ENCODE peak calls at places on chromosomes 7 and 10, in eight cellular contexts. X is endothelial cell of umbilical vein, D is stomach, I is bronchial epithelial cell, B is brain microvascular endothelial cell, S is transverse colon, G is astrocyte of the spinal cord, E is IMR-90. L is an unnamed sample.

GRCh38 chr7:53485354-53485753 is 449.9 kb downstream of the POM121L12 start:
- DNase-seq in G (no peak), E (no peak), I (no peak), D (no peak), X (no peak), S (no peak), B (no peak), L (no peak)

GRCh38 chr10:77911535-77912123 is 14.9 kb downstream of the DLG5 start:
- DNase-seq in E (peak), X (no peak), I (no peak), G (no peak), B (no peak), D (no peak), S (no peak), L (peak)

GRCh38 chr7:56092789-56093531 is at the start of gene PHKG1:
- DNase-seq in E (peak), B (peak), G (peak), S (peak), X (peak), D (peak), I (peak), L (peak)

GRCh38 chr10:100829103-100829870 is 83.5 kb upstream of the SLF2 start:
- DNase-seq in X (no peak), I (no peak), D (no peak), G (no peak), E (no peak), S (no peak), B (no peak), L (peak)

GRCh38 chr10:86655596-86655995 is 1.2 kb downstream of the OPN4 start:
- DNase-seq in D (no peak), B (no peak), E (no peak), X (no peak), S (peak), I (no peak), G (no peak), L (no peak)

GRCh38 chr10:52965489-52965888 is 192.9 kb upstream of the MBL2 start:
- DNase-seq in D (no peak), S (no peak), B (no peak), G (no peak), X (no peak), I (no peak), E (no peak), L (no peak)

GRCh38 chr7:1665721-1666250 is 4.3 kb upstream of the ELFN1 start:
- DNase-seq in B (no peak), G (no peak), S (no peak), I (no peak), X (no peak), D (no peak), E (peak), L (peak)

GRCh38 chr7:155834486-155835048 is 22.3 kb upstream of the SHH start:
- DNase-seq in D (no peak), B (no peak), E (no peak), G (no peak), S (no peak), I (no peak), X (no peak), L (no peak)

GRCh38 chr10:115171392-115171960 is 78.3 kb downstream of the ATRNL1 start:
- DNase-seq in B (no peak), X (peak), G (peak), S (no peak), I (peak), E (no peak), D (no peak), L (no peak)
- TF ChIP-seq CTCF in B (no peak), X (no peak), G (peak), S (peak), I (no peak), E (peak), D (no peak), L (no peak)

DNA sequence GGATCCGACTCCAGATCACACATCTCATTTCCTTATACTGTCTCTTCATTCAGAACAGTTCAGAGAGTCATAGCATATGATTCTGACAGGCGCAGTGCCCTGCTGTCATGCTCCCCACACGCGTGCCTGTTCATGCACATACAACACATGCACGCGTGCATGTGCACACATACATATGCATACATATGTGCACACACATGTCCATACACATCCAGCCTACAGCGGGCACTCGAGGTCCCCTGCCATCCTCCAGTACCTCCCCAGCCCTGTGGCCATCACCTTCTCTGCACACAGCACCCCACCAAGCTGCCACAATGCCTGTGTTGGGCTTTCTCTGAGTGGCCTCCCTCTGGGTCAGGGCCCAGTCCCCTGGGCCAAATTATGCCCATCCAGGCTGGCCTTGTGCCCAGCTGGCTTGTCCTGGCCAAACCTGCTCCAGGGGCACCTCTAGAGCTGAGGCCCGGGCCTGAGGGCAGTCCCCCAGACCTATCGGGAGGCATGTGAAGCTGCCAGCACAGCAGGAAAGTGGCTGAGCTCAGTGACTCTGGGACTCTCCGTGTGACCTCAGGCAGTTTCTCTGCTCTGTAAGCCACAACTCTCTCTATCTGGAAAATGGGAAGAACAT is 49.4 kb upstream of the RET start:
- DNase-seq in B (no peak), E (no peak), X (no peak), G (no peak), S (no peak), I (no peak), D (no peak), L (no peak)
- H3K4me3 ChIP-seq in B (no peak), E (no peak), X (no peak), G (no peak), S (no peak), I (no peak), D (no peak), L (no peak)

DNA sequence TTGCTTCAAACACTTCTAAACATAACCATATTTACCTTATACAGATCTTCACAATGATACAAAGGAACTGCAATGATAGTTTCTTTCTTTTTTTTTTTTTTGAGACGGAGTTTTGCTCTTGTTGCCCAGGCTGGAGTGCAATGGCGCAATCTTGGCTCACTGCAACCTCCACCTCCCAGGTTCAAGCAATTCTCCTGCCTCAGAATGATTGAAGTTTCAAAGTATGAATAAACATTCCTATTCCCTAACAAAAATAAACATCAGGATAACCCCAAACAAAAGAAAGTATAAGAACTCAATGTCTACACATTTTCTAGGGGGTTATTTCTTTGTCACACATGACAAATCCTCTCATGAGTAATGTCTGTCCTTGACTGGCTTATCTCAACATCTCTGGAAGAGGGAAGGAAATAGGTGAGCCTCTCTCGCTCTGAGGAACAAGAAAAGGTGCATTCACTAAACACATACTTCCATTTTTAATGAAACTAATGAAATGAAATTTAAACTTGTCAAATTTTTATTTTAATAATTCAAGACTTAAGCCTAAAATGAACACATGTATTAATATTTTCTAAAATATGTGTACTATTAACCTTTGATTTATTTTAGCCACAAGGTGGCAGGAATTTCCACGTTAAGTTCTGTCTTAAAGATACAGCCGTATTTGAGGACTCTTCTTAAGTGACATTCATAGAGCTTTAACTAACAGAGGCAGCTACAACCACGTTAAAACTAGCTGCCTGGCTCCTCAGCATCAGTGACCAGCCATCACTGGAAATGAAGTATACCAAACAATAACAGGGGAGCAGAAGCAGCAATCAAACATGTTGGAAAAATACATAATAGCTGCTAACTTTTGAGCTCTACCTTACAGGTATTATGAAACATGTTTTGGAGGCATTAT is 58.3 kb downstream of the MALSU1 start:
- DNase-seq in I (peak), E (peak), D (no peak), S (no peak), G (peak), B (no peak), X (peak), L (peak)
- TF ChIP-seq CTCF in I (peak), E (peak), D (no peak), S (peak), G (no peak), B (peak), X (peak), L (no peak)

GRCh38 chr10:87816842-87817178 is 1.2 kb downstream of the ATAD1 start:
- DNase-seq in E (no peak), X (peak), S (no peak), B (no peak), D (no peak), G (no peak), I (no peak), L (no peak)
- H3K4me3 ChIP-seq in E (peak), X (peak), S (peak), B (peak), D (peak), G (peak), I (peak), L (peak)

GRCh38 chr10:110355922-110356627 is 51.4 kb upstream of the SMNDC1 start:
- DNase-seq in S (peak), G (no peak), D (no peak), I (no peak), X (no peak), B (no peak), E (no peak), L (no peak)

GRCh38 chr10:110354322-110354766 is 49.6 kb upstream of the SMNDC1 start:
- DNase-seq in S (peak), D (peak), E (peak), X (peak), I (peak), B (peak), G (peak), L (peak)

GRCh38 chr10:110352930-110353243 is 48.2 kb upstream of the SMNDC1 start:
- DNase-seq in X (no peak), E (no peak), D (no peak), S (no peak), I (no peak), B (no peak), G (no peak), L (no peak)

GRCh38 chr10:110355181-110355831 is 50.6 kb upstream of the SMNDC1 start:
- DNase-seq in B (no peak), I (no peak), D (no peak), G (no peak), E (no peak), X (no peak), S (peak), L (no peak)

GRCh38 chr10:110353244-110354119 is 48.8 kb upstream of the SMNDC1 start:
- DNase-seq in G (peak), D (no peak), E (peak), X (peak), S (peak), I (peak), B (peak), L (peak)
- TF ChIP-seq CTCF in G (peak), D (no peak), E (peak), X (no peak), S (no peak), I (peak), B (peak), L (no peak)

GRCh38 chr7:116512524-116513188 is 12.2 kb upstream of the CAV1 start:
- DNase-seq in I (no peak), D (no peak), B (peak), X (no peak), G (no peak), S (no peak), E (peak), L (no peak)

GRCh38 chr7:116510795-116511194 is 11.3 kb downstream of the CAV2 start:
- DNase-seq in E (no peak), S (no peak), G (no peak), B (no peak), I (no peak), X (peak), D (no peak), L (no peak)

GRCh38 chr7:116515584-116515983 is 9.3 kb upstream of the CAV1 start:
- DNase-seq in X (no peak), S (no peak), D (no peak), E (no peak), B (no peak), G (no peak), I (no peak), L (no peak)

GRCh38 chr7:116509982-116510579 is 10.5 kb downstream of the CAV2 start:
- DNase-seq in B (no peak), E (peak), D (no peak), X (peak), S (no peak), G (no peak), I (no peak), L (no peak)

GRCh38 chr7:116511552-116512523 is 12.3 kb downstream of the CAV2 start:
- DNase-seq in E (peak), S (no peak), D (no peak), I (peak), X (peak), B (no peak), G (peak), L (no peak)
- H3K4me3 ChIP-seq in E (peak), S (peak), D (peak), I (peak), X (peak), B (peak), G (no peak), L (peak)

GRCh38 chr7:108002726-108003590 is at the start of gene LAMB1:
- DNase-seq in D (peak), G (peak), I (peak), S (peak), X (peak), E (peak), B (peak), L (peak)

GRCh38 chr7:107999814-108000560 is 3.0 kb downstream of the LAMB1 start:
- DNase-seq in B (no peak), I (peak), G (peak), S (no peak), D (no peak), E (peak), X (peak), L (no peak)

GRCh38 chr7:108001759-108002725 is 919 bp downstream of the LAMB1 start:
- DNase-seq in E (peak), S (peak), G (peak), I (peak), X (no peak), B (no peak), D (no peak), L (peak)

GRCh38 chr7:107998660-107999480 is 4.1 kb downstream of the LAMB1 start:
- DNase-seq in S (no peak), B (no peak), G (peak), X (peak), E (no peak), D (no peak), I (peak), L (no peak)

DNA sequence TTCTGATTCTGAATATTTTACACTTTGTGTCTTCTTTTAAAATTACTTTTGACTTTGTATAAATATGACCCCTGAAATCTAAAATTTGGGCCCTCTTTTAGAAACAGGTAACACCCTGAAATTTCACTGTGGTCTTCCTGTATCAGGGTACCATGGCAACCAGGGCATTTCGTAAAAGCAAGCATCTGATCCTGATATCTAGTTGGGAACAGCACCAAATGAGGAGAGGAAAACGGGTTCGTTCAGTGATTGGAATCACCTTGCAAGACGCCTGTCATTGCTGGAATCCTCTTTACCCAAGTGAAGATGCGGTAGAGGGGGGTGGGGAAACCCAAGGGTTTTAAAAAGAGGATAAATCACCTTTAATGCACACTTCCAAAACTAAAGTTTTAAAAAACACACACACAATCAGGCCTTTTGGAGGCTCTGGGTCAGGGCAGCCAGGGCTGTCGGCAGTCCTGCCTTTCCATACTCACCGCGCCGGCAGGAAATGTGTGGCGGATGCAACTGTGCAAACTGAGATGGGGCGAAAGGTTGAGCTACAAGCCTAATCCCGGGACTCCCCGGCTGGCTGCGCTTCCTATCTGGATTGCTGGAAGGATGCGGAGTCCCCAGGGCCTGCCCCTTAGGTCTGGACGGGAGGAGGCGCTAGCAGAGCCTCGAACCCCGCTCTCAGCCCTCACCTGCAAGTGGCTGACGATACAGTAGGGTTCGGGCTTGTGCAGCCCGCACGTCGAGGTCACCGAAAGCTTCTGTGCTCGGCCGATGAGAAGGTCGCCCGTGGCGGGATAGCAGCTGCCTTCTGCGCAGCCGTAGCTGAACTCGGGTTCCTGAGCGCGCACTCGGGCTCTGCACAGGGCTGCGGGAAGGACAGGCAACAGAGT is 1.8 kb downstream of the LAMB1 start:
- DNase-seq in S (peak), E (peak), X (peak), G (peak), D (peak), I (peak), B (no peak), L (peak)
- TF ChIP-seq CTCF in S (no peak), E (peak), X (peak), G (peak), D (no peak), I (peak), B (peak), L (peak)

DNA sequence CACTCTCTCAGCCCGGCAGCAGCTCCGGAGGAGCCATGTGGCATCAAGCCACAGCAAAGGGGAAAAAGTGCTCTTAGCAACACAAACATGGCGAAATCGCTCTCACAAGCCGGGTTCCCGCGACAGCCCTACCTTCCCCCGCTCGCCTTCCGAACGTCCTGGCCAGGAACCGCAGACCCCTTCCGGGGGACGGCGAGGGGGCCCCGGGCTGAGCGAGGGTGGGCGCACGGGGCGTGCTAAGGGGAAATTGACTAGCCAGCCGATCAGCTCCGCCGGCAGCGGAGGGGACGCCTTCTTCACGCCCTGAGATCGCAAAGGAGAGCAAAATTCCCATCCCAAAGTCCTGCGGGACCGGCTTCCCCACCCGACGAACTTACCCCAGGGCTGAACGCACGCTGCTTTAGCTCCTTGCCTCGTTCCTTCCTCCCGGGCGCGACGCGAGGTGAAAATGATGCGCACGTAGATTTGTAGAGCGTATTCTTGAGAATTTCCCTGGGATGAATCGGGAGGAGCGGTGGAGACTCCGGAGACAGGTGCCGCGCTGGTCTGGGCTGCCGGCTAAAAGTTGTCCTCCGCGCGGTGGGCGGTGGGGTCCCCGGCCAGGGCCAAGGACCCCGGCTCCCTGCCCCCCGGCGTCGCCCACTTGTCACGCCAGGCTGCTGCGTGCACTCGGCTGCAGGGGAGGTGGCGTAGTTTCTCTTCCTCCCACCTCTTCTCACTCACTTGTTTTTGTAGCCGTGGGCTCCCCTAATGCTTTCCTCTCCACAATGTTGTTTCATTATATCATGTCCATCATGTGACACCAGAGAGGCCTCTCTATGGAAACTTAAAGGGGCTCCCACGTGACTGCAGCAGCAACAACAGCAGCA is 220.1 kb upstream of the MKLN1 start:
- DNase-seq in G (peak), X (peak), B (peak), E (peak), S (peak), I (peak), D (peak), L (peak)
- H3K4me3 ChIP-seq in G (peak), X (peak), B (peak), E (peak), S (peak), I (peak), D (peak), L (peak)

DNA sequence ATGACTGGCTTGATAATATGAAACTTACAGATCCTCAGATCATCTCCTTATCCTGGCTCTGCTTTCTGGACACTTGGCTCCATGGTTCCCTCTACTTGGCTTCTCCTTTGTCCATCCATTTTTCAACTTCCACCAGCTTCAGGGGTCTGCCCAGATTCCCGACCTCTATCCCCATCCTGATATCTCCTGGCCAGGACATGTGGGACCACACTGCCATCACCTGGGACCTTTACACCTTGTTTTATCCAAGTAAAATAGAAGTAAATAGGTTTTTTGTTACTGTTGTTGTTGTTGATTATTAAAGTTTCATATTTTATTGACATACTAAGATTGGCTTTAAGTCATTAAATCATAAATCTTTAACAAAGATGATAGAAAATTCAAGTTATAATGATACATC is 111.7 kb upstream of the AHR start:
- DNase-seq in G (no peak), S (no peak), X (no peak), I (no peak), D (no peak), B (no peak), E (no peak), L (no peak)
- TF ChIP-seq CTCF in G (no peak), S (no peak), X (no peak), I (no peak), D (no peak), B (no peak), E (no peak), L (no peak)

DNA sequence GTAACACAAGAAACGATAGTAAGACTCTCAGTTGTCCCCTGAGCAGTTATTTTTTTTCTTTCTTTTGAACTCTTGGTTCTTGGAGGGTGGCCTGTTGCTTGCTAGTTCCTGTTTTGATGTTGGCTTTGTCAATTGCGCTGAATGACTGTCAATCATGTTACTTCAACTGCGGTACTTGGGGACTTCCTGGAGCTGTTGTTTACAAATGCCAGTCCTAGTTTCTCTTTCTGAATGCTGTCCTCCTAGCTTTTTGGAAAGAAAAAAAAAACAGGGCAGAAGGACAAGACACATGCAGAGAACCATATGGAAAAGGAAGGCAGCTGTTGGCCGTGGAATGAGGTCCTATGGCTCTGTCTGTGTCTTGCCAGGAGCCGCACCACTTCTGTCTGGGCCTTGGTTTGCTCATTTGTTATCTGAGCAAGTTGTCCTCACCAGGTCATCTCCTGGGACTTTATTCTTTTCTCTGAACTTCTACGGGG is 7.0 kb upstream of the PDCD4 start:
- DNase-seq in B (no peak), S (no peak), D (no peak), E (no peak), G (no peak), I (no peak), X (no peak), L (no peak)
- H3K4me3 ChIP-seq in B (no peak), S (no peak), D (no peak), E (no peak), G (no peak), I (no peak), X (no peak), L (no peak)

L was measured in foreskin fibroblast.